ENCODE peak calls at places on chromosomes 3 and 15, in five cellular contexts. One of them, this sample, is unnamed.
A peak's percentile ranks its signal among the peaks of the same experiment; 100 is the strongest.

GRCh38 chr3:102178817-102179216 is 256.0 kb upstream of the ZPLD1 start:
- DNase-seq in spleen: no peak
- DNase-seq in bronchial epithelial cell: peak; percentile 49
- DNase-seq in tibial artery: no peak
- DNase-seq in AG09309: no peak
- DNase-seq in this sample: no peak

GRCh38 chr3:179071161-179071568 is 444 bp downstream of the ZMAT3 start:
- DNase-seq in spleen: no peak
- DNase-seq in bronchial epithelial cell: peak; percentile 56
- DNase-seq in tibial artery: peak; percentile 21
- DNase-seq in AG09309: no peak
- DNase-seq in this sample: no peak

GRCh38 chr3:81910244-81910852 is 148.9 kb upstream of the GBE1 start:
- DNase-seq in spleen: no peak
- DNase-seq in bronchial epithelial cell: peak; percentile 29
- DNase-seq in tibial artery: no peak
- DNase-seq in AG09309: no peak
- DNase-seq in this sample: peak; percentile 14

GRCh38 chr15:54150255-54150654 is 172.0 kb downstream of the UNC13C start:
- DNase-seq in spleen: no peak
- DNase-seq in bronchial epithelial cell: peak; percentile 72
- DNase-seq in tibial artery: no peak
- DNase-seq in AG09309: no peak
- DNase-seq in this sample: no peak

GRCh38 chr3:8517490-8517889 is 15.9 kb downstream of the LMCD1 start:
- DNase-seq in spleen: no peak
- DNase-seq in bronchial epithelial cell: no peak
- DNase-seq in tibial artery: no peak
- DNase-seq in AG09309: no peak
- DNase-seq in this sample: no peak

GRCh38 chr3:182414586-182414985 is 378.7 kb upstream of the ATP11B start:
- DNase-seq in spleen: no peak
- DNase-seq in bronchial epithelial cell: no peak
- DNase-seq in tibial artery: no peak
- DNase-seq in AG09309: no peak
- DNase-seq in this sample: no peak

GRCh38 chr15:42577514-42578031 is 2.2 kb downstream of the STARD9 start:
- DNase-seq in spleen: no peak
- DNase-seq in bronchial epithelial cell: no peak
- DNase-seq in tibial artery: no peak
- DNase-seq in AG09309: peak; percentile 55
- DNase-seq in this sample: no peak

GRCh38 chr15:55915221-55915620 is 78.2 kb downstream of the NEDD4 start:
- DNase-seq in spleen: no peak
- DNase-seq in bronchial epithelial cell: no peak
- DNase-seq in tibial artery: no peak
- DNase-seq in AG09309: no peak
- DNase-seq in this sample: no peak

GRCh38 chr3:172646439-172647015 is 64.3 kb downstream of the NCEH1 start:
- DNase-seq in spleen: no peak
- DNase-seq in bronchial epithelial cell: no peak
- DNase-seq in tibial artery: no peak
- DNase-seq in AG09309: no peak
- DNase-seq in this sample: no peak

GRCh38 chr15:68618339-68619302 is 39.8 kb downstream of the CORO2B start:
- DNase-seq in spleen: no peak
- DNase-seq in bronchial epithelial cell: peak; percentile 67
- DNase-seq in tibial artery: no peak
- DNase-seq in AG09309: no peak
- DNase-seq in this sample: no peak

GRCh38 chr15:96087180-96087886 is 243.2 kb upstream of the NR2F2 start:
- DNase-seq in spleen: no peak
- DNase-seq in bronchial epithelial cell: no peak
- DNase-seq in tibial artery: no peak
- DNase-seq in AG09309: no peak
- DNase-seq in this sample: no peak

GRCh38 chr3:9452417-9452816 is 55.0 kb downstream of the SETD5 start:
- DNase-seq in spleen: no peak
- DNase-seq in bronchial epithelial cell: no peak
- DNase-seq in tibial artery: no peak
- DNase-seq in AG09309: no peak
- DNase-seq in this sample: no peak

GRCh38 chr3:52831500-52832301 is 1.2 kb upstream of the ITIH4 start:
- DNase-seq in spleen: peak; percentile 62
- DNase-seq in bronchial epithelial cell: peak; percentile 69
- DNase-seq in tibial artery: peak; percentile 85
- DNase-seq in AG09309: peak; percentile 29
- DNase-seq in this sample: peak; percentile 75

GRCh38 chr3:184899953-184900595 is 88.1 kb downstream of the VPS8 start:
- DNase-seq in spleen: no peak
- DNase-seq in bronchial epithelial cell: no peak
- DNase-seq in tibial artery: no peak
- DNase-seq in AG09309: no peak
- DNase-seq in this sample: no peak

GRCh38 chr3:129240436-129240835 is 9.0 kb upstream of the COPG1 start:
- DNase-seq in spleen: no peak
- DNase-seq in bronchial epithelial cell: peak; percentile 32
- DNase-seq in tibial artery: no peak
- DNase-seq in AG09309: no peak
- DNase-seq in this sample: no peak

GRCh38 chr15:66862878-66863335 is 160.9 kb downstream of the SMAD6 start:
- DNase-seq in spleen: peak; percentile 92
- DNase-seq in bronchial epithelial cell: peak; percentile 83
- DNase-seq in tibial artery: peak; percentile 75
- DNase-seq in AG09309: peak; percentile 73
- DNase-seq in this sample: peak; percentile 82

GRCh38 chr3:187769771-187770170 is 24.5 kb upstream of the BCL6 start:
- DNase-seq in spleen: no peak
- DNase-seq in bronchial epithelial cell: no peak
- DNase-seq in tibial artery: no peak
- DNase-seq in AG09309: no peak
- DNase-seq in this sample: no peak

GRCh38 chr15:65184305-65184943 is 718 bp downstream of the CLPX start:
- DNase-seq in spleen: peak; percentile 91
- DNase-seq in bronchial epithelial cell: peak; percentile 46
- DNase-seq in tibial artery: peak; percentile 63
- DNase-seq in AG09309: no peak
- DNase-seq in this sample: no peak

GRCh38 chr3:194364652-194365434 is 4.7 kb downstream of the LRRC15 start:
- DNase-seq in spleen: no peak
- DNase-seq in bronchial epithelial cell: no peak
- DNase-seq in tibial artery: no peak
- DNase-seq in AG09309: peak; percentile 50
- DNase-seq in this sample: peak; percentile 61

GRCh38 chr3:48422272-48422671 is 7.6 kb downstream of the PLXNB1 start:
- DNase-seq in spleen: no peak
- DNase-seq in bronchial epithelial cell: no peak
- DNase-seq in tibial artery: no peak
- DNase-seq in AG09309: no peak
- DNase-seq in this sample: no peak

GRCh38 chr15:78938608-78939488 is 6.0 kb downstream of the CTSH start:
- DNase-seq in spleen: peak; percentile 78
- DNase-seq in bronchial epithelial cell: no peak
- DNase-seq in tibial artery: no peak
- DNase-seq in AG09309: no peak
- DNase-seq in this sample: no peak

GRCh38 chr15:29903785-29904464 is 81.7 kb upstream of the TJP1 start:
- DNase-seq in spleen: no peak
- DNase-seq in bronchial epithelial cell: no peak
- DNase-seq in tibial artery: no peak
- DNase-seq in AG09309: no peak
- DNase-seq in this sample: no peak

GRCh38 chr15:48388017-48388936 is 57.0 kb downstream of the DUT start:
- DNase-seq in spleen: no peak
- DNase-seq in bronchial epithelial cell: no peak
- DNase-seq in tibial artery: no peak
- DNase-seq in AG09309: no peak
- DNase-seq in this sample: no peak

GRCh38 chr3:79326642-79327041 is 441.2 kb downstream of the ROBO1 start:
- DNase-seq in spleen: no peak
- DNase-seq in bronchial epithelial cell: peak; percentile 2
- DNase-seq in tibial artery: no peak
- DNase-seq in AG09309: no peak
- DNase-seq in this sample: no peak
- H3K4me3 ChIP-seq in spleen: no peak overlapping the region
- H3K4me3 ChIP-seq in bronchial epithelial cell: no peak overlapping the region
- H3K4me3 ChIP-seq in tibial artery: no peak overlapping the region
- H3K4me3 ChIP-seq in AG09309: no peak overlapping the region
- H3K4me3 ChIP-seq in this sample: no peak overlapping the region

DNA sequence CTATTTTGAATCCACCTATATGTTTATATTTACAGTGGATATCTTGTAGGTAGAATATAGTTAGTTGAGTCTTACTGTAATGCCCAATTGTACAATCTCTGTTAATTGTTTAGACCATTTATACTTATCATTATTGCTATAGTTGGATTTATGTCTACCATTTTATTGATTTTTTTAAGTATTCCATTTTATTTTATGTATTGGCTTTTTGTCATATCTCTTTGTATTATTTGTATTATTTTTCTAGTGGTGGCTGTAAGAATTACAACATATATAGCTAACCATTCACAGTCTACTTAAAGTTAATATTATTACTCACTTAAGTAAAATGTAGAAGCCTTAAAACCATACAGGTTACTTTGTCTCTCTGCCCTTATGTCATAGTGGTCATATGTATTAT is 46.1 kb downstream of the SLC2A2 start:
- DNase-seq in spleen: no peak
- DNase-seq in bronchial epithelial cell: peak; percentile 17
- DNase-seq in tibial artery: no peak
- DNase-seq in AG09309: no peak
- DNase-seq in this sample: no peak
- TF ChIP-seq CTCF in spleen: no peak
- TF ChIP-seq CTCF in bronchial epithelial cell: no peak
- TF ChIP-seq CTCF in tibial artery: no peak
- TF ChIP-seq CTCF in AG09309: no peak
- TF ChIP-seq CTCF in this sample: no peak

GRCh38 chr15:62035256-62035908 is 24.9 kb downstream of the VPS13C start:
- DNase-seq in spleen: no peak
- DNase-seq in bronchial epithelial cell: peak; percentile 68
- DNase-seq in tibial artery: no peak
- DNase-seq in AG09309: peak; percentile 18
- DNase-seq in this sample: peak; percentile 42
- H3K4me3 ChIP-seq in spleen: no peak overlapping the region
- H3K4me3 ChIP-seq in bronchial epithelial cell: no peak overlapping the region
- H3K4me3 ChIP-seq in tibial artery: no peak overlapping the region
- H3K4me3 ChIP-seq in AG09309: no peak overlapping the region
- H3K4me3 ChIP-seq in this sample: no peak overlapping the region

GRCh38 chr3:192372001-192372400 is 355.3 kb downstream of the FGF12 start:
- DNase-seq in spleen: no peak
- DNase-seq in bronchial epithelial cell: no peak
- DNase-seq in tibial artery: no peak
- DNase-seq in AG09309: no peak
- DNase-seq in this sample: no peak

GRCh38 chr3:192366916-192367315 is 360.4 kb downstream of the FGF12 start:
- DNase-seq in spleen: no peak
- DNase-seq in bronchial epithelial cell: no peak
- DNase-seq in tibial artery: no peak
- DNase-seq in AG09309: no peak
- DNase-seq in this sample: no peak

GRCh38 chr3:192367616-192368015 is 359.7 kb downstream of the FGF12 start:
- DNase-seq in spleen: no peak
- DNase-seq in bronchial epithelial cell: no peak
- DNase-seq in tibial artery: no peak
- DNase-seq in AG09309: no peak
- DNase-seq in this sample: no peak

GRCh38 chr3:192372627-192373026 is 354.7 kb downstream of the FGF12 start:
- DNase-seq in spleen: no peak
- DNase-seq in bronchial epithelial cell: no peak
- DNase-seq in tibial artery: no peak
- DNase-seq in AG09309: no peak
- DNase-seq in this sample: no peak
- TF ChIP-seq CTCF in spleen: no peak
- TF ChIP-seq CTCF in bronchial epithelial cell: no peak
- TF ChIP-seq CTCF in tibial artery: no peak
- TF ChIP-seq CTCF in AG09309: no peak
- TF ChIP-seq CTCF in this sample: no peak

GRCh38 chr15:74784854-74785715 is 3.2 kb downstream of the CSK start:
- DNase-seq in spleen: peak; percentile 66
- DNase-seq in bronchial epithelial cell: no peak
- DNase-seq in tibial artery: no peak
- DNase-seq in AG09309: no peak
- DNase-seq in this sample: no peak
- H3K4me3 ChIP-seq in spleen: peak overlapping the region; percentile 85
- H3K4me3 ChIP-seq in bronchial epithelial cell: no peak overlapping the region
- H3K4me3 ChIP-seq in tibial artery: no peak overlapping the region
- H3K4me3 ChIP-seq in AG09309: no peak overlapping the region
- H3K4me3 ChIP-seq in this sample: peak overlapping the region; percentile 62

DNA sequence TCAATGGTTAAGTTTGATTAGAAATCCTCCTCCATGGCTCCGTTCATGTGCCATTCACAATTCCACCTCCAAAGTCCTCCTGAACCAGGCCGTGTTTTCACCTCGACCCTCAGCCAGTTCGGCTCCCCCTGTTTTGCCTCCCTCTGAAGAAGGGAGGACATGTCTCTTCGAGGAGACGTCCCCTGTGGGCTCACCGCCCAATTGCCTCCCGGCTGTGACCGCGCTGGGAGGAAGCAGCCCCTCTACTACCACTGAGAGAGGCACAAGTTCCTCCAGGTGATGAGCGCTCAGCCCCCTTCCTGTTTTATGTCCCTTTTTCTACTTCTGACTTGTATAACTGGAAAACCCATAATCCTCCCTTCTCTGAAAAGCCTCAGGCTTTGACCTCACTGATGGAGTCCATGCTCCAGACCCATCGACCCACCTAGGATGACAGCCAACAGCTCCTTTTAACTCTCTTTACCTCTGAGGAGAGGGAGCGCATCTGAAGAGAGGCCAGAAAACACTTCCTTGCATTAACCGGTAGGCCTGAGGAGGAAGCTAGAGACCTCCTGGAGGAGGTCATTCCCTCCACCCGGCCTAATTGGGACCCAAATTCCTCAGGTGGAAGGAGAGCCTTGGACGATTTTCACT is 4.7 kb downstream of the DET1 start:
- DNase-seq in spleen: no peak
- DNase-seq in bronchial epithelial cell: no peak
- DNase-seq in tibial artery: no peak
- DNase-seq in AG09309: no peak
- DNase-seq in this sample: no peak
- TF ChIP-seq CTCF in spleen: no peak
- TF ChIP-seq CTCF in bronchial epithelial cell: no peak
- TF ChIP-seq CTCF in tibial artery: no peak
- TF ChIP-seq CTCF in AG09309: no peak
- TF ChIP-seq CTCF in this sample: no peak

GRCh38 chr3:42501681-42502428 is 588 bp upstream of the VIPR1 start:
- DNase-seq in spleen: peak; percentile 91
- DNase-seq in bronchial epithelial cell: peak; percentile 59
- DNase-seq in tibial artery: peak; percentile 63
- DNase-seq in AG09309: no peak
- DNase-seq in this sample: no peak
- H3K4me3 ChIP-seq in spleen: peak overlapping the region; percentile 45
- H3K4me3 ChIP-seq in bronchial epithelial cell: peak overlapping the region; percentile 45
- H3K4me3 ChIP-seq in tibial artery: peak overlapping the region; percentile 68
- H3K4me3 ChIP-seq in AG09309: peak overlapping the region; percentile 15
- H3K4me3 ChIP-seq in this sample: peak overlapping the region; percentile 11

This sample was measured in HFF-Myc.